ENCODE peak calls at places on chromosomes 4 and X, in ten cellular contexts. I, E, H, S, W, Q, J, K, A and X are unnamed samples.

GRCh38 chr4:59122626-59123025 is 2012.4 kb upstream of the IGFBP7 start:
- DNase-seq in I (no peak), E (no peak), H (no peak), S (no peak), W (no peak), Q (no peak), J (no peak), K (no peak), A (no peak), X (no peak)

GRCh38 chrX:154308108-154308946 is 12.7 kb downstream of the TKTL1 start:
- DNase-seq in I (peak), E (peak), H (peak), S (peak), W (peak), Q (peak), J (peak), K (no peak), A (peak), X (peak)

GRCh38 chr4:94766856-94767255 is 9.1 kb downstream of the BMPR1B start:
- DNase-seq in I (no peak), E (no peak), H (no peak), S (no peak), W (no peak), Q (no peak), J (no peak), K (no peak), A (no peak), X (no peak)

GRCh38 chr4:175560628-175561027 is 251.4 kb downstream of the GPM6A start:
- DNase-seq in I (no peak), E (no peak), H (peak), S (peak), W (no peak), Q (no peak), J (no peak), K (no peak), A (no peak), X (no peak)

GRCh38 chr4:113049421-113050355 is at the start of gene ANK2:
- DNase-seq in I (no peak), E (peak), H (no peak), S (no peak), W (no peak), Q (peak), J (no peak), K (no peak), A (no peak), X (no peak)

GRCh38 chr4:113077611-113078010 is 28.2 kb downstream of the ANK2 start:
- DNase-seq in I (no peak), E (no peak), H (no peak), S (no peak), W (no peak), Q (no peak), J (no peak), K (no peak), A (no peak), X (no peak)

GRCh38 chrX:17546356-17546755 is 171.4 kb downstream of the NHS start:
- DNase-seq in I (no peak), E (no peak), H (no peak), S (no peak), W (no peak), Q (no peak), J (no peak), K (no peak), A (no peak), X (no peak)

GRCh38 chr4:19806865-19807264 is 444.8 kb upstream of the SLIT2 start:
- DNase-seq in I (no peak), E (no peak), H (no peak), S (no peak), W (no peak), Q (no peak), J (no peak), K (no peak), A (no peak), X (no peak)

GRCh38 chrX:111555559-111555958 is 44.1 kb downstream of the SERTM2 start:
- DNase-seq in I (no peak), E (no peak), H (no peak), S (no peak), W (no peak), Q (no peak), J (no peak), K (no peak), A (no peak), X (no peak)

GRCh38 chr4:22099896-22100295 is 151.3 kb upstream of the KCNIP4 start:
- DNase-seq in I (no peak), E (no peak), H (no peak), S (no peak), W (no peak), Q (no peak), J (no peak), K (no peak), A (no peak), X (no peak)

GRCh38 chrX:47228550-47229270 is 4.1 kb upstream of the USP11 start:
- DNase-seq in I (no peak), E (no peak), H (no peak), S (no peak), W (peak), Q (no peak), J (no peak), K (no peak), A (no peak), X (no peak)

GRCh38 chr4:160724063-160724462 is 1439.7 kb downstream of the FSTL5 start:
- DNase-seq in I (no peak), E (no peak), H (no peak), S (no peak), W (no peak), Q (no peak), J (no peak), K (no peak), A (no peak), X (no peak)

GRCh38 chr4:126123933-126124332 is 809.2 kb downstream of the FAT4 start:
- DNase-seq in I (no peak), E (no peak), H (no peak), S (no peak), W (no peak), Q (no peak), J (no peak), K (no peak), A (no peak), X (no peak)

GRCh38 chr4:41442818-41443217 is 95.1 kb upstream of the LIMCH1 start:
- DNase-seq in I (no peak), E (no peak), H (no peak), S (no peak), W (no peak), Q (no peak), J (no peak), K (no peak), A (no peak), X (no peak)

GRCh38 chrX:28988246-28988645 is 401.0 kb downstream of the IL1RAPL1 start:
- DNase-seq in I (no peak), E (no peak), H (no peak), S (no peak), W (no peak), Q (no peak), J (no peak), K (no peak), A (no peak), X (no peak)

GRCh38 chr4:18318682-18319410 is 297.3 kb upstream of the LCORL start:
- DNase-seq in I (peak), E (peak), H (no peak), S (no peak), W (peak), Q (peak), J (no peak), K (no peak), A (no peak), X (no peak)

GRCh38 chr4:89226665-89227572 is 80.7 kb downstream of the GPRIN3 start:
- DNase-seq in I (peak), E (peak), H (peak), S (peak), W (peak), Q (peak), J (peak), K (peak), A (no peak), X (peak)

GRCh38 chrX:130937101-130937500 is 34.1 kb upstream of the ENOX2 start:
- DNase-seq in I (no peak), E (no peak), H (no peak), S (no peak), W (no peak), Q (no peak), J (no peak), K (no peak), A (no peak), X (no peak)

GRCh38 chr4:83067058-83067639 is 32.2 kb downstream of the COPS4 start:
- DNase-seq in I (no peak), E (no peak), H (no peak), S (no peak), W (no peak), Q (no peak), J (no peak), K (no peak), A (no peak), X (no peak)

GRCh38 chr4:21753084-21753760 is 195.3 kb downstream of the KCNIP4 start:
- DNase-seq in I (no peak), E (no peak), H (no peak), S (no peak), W (no peak), Q (no peak), J (no peak), K (no peak), A (no peak), X (no peak)

GRCh38 chr4:1290165-1290977 is 680 bp downstream of the MAEA start:
- DNase-seq in I (no peak), E (peak), H (peak), S (no peak), W (no peak), Q (peak), J (peak), K (no peak), A (peak), X (peak)

GRCh38 chr4:177638871-177639270 is 196.6 kb upstream of the AGA start:
- DNase-seq in I (no peak), E (no peak), H (no peak), S (no peak), W (no peak), Q (no peak), J (no peak), K (no peak), A (no peak), X (no peak)

GRCh38 chr4:26510334-26510705 is 20.0 kb upstream of the CCKAR start:
- DNase-seq in I (no peak), E (no peak), H (no peak), S (no peak), W (no peak), Q (no peak), J (no peak), K (no peak), A (no peak), X (no peak)

GRCh38 chr4:78166582-78166981 is 109.5 kb downstream of the FRAS1 start:
- DNase-seq in I (no peak), E (no peak), H (peak), S (no peak), W (no peak), Q (no peak), J (no peak), K (no peak), A (no peak), X (no peak)

GRCh38 chr4:152540293-152540674 is 4.4 kb upstream of the FBXW7 start:
- DNase-seq in I (no peak), E (no peak), H (no peak), S (no peak), W (no peak), Q (no peak), J (no peak), K (no peak), A (no peak), X (no peak)

GRCh38 chr4:21569638-21570037 is 378.9 kb downstream of the KCNIP4 start:
- DNase-seq in I (no peak), E (no peak), H (no peak), S (no peak), W (no peak), Q (no peak), J (no peak), K (no peak), A (no peak), X (no peak)

GRCh38 chr4:168265327-168265726 is 53.2 kb downstream of the DDX60 start:
- DNase-seq in I (no peak), E (no peak), H (no peak), S (no peak), W (no peak), Q (no peak), J (no peak), K (no peak), A (no peak), X (no peak)

GRCh38 chr4:133565379-133565778 is 416.3 kb downstream of the PCDH10 start:
- DNase-seq in I (no peak), E (no peak), H (no peak), S (no peak), W (no peak), Q (no peak), J (no peak), K (no peak), A (no peak), X (no peak)

GRCh38 chrX:118345045-118345400 is 883 bp upstream of the WDR44 start:
- DNase-seq in I (no peak), E (no peak), H (peak), S (no peak), W (no peak), Q (no peak), J (no peak), K (no peak), A (no peak), X (peak)

GRCh38 chrX:137425273-137425902 is 140.5 kb upstream of the ZIC3 start:
- DNase-seq in I (no peak), E (no peak), H (no peak), S (no peak), W (no peak), Q (no peak), J (no peak), K (no peak), A (no peak), X (no peak)

GRCh38 chr4:2809610-2810180 is 16.8 kb downstream of the SH3BP2 start:
- DNase-seq in I (no peak), E (no peak), H (no peak), S (no peak), W (no peak), Q (no peak), J (no peak), K (no peak), A (no peak), X (no peak)

GRCh38 chrX:9133426-9133825 is 99.5 kb upstream of the FAM9B start:
- DNase-seq in I (no peak), E (no peak), H (no peak), S (no peak), W (no peak), Q (no peak), J (no peak), K (no peak), A (no peak), X (no peak)

GRCh38 chrX:97065066-97065465 is 181.4 kb downstream of the RPA4 start:
- DNase-seq in I (no peak), E (no peak), H (no peak), S (no peak), W (no peak), Q (no peak), J (no peak), K (no peak), A (no peak), X (no peak)

GRCh38 chrX:132022863-132023116 is 312 bp upstream of the STK26 start:
- DNase-seq in I (no peak), E (no peak), H (no peak), S (peak), W (peak), Q (no peak), J (no peak), K (no peak), A (peak), X (no peak)

GRCh38 chr4:137601924-137602323 is 69.6 kb upstream of the PCDH18 start:
- DNase-seq in I (no peak), E (no peak), H (no peak), S (no peak), W (no peak), Q (no peak), J (no peak), K (no peak), A (no peak), X (no peak)

GRCh38 chr4:9765091-9765490 is 16.3 kb upstream of the DRD5 start:
- DNase-seq in I (no peak), E (peak), H (peak), S (no peak), W (no peak), Q (peak), J (no peak), K (no peak), A (no peak), X (peak)

DNA sequence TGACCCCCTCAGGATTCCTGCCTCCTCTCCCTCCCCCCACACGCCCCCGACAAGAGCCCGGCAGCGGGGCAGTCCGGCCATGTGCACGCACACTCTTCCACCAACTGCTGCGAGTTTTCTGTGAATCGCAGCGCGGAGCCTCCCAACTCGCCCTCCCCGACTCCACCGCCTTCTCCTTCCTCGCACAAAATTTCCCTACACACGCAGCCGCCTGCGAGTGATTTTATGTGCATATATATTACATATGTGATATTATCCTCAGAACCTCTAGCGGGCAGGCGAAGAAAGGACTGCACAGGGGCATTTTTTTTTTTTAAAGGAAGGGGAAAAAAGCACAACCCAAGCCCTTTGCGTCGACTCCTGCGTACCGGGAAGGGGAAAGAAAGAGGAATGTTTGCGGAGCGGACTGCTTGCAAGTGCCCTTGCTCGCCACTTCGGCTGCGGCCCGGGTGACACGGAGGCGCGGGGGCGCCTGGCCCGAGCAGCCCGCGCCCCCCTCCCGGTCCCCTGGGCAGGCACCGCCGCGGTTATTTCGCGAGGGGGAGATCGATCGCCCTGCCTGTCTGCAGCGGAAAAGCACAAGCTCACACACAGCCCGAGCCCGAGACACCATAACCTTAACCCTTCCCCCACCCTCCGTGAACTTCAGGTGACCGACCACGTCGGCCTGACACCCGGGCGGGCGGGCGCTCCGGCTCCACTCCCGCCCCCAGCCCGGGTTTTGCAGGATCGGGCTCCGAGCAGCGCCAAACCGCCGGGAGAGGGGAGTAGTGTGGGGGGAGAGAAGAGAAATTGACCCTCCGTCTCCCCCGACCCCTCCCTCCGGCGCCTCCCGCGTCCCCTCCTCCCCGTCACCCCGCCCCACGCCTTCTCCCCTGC is 2.2 kb downstream of the ZNF827 start:
- DNase-seq in I (peak), E (peak), H (peak), S (no peak), W (peak), Q (peak), J (peak), K (peak), A (peak), X (peak)
- TF ChIP-seq POLR2A in I (no peak), E (no peak), H (no peak), S (peak), W (no peak), Q (peak), J (no peak), K (no peak), A (no peak), X (no peak)

DNA sequence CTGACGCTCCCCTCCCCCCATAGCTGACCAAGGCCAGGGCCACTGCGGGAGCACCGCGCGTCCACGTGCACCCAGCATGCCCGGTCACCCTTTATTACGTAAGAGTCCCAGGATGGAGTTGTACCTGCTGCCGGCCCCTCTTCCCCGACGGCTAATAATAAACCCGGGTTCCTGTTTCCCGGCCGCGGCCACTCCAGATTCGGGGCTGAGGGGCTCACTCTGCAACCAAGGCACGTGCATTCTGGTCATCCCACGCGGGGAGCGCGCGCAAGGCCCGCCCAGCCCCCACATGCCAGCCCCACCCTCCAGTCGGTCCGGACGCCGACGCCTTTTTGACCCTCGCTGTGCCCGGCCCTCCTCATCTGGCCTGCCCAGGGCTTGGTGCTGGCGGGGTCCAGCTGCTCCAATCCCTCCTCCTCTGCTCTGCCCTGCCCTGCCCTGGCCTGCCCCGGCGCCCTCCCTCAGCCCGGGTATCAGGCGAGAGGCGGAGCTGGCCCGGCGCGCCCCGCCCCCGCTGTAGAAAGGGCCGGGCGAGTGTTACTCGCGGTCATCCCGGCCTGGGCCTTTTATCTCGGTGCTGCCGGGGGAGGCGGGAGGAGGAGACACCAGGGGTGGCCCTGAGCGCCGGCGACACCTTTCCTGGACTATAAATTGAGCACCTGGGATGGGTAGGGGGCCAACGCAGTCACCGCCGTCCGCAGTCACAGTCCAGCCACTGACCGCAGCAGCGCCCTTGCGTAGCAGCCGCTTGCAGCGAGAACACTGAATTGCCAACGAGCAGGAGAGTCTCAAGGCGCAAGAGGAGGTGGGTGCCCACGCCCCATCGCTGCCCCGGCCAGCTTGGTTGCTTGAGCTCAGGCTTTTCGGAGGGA is 2.6 kb downstream of the MID1IP1 start:
- DNase-seq in I (peak), E (peak), H (peak), S (peak), W (peak), Q (peak), J (peak), K (peak), A (peak), X (peak)
- TF ChIP-seq POLR2A in I (peak), E (peak), H (peak), S (peak), W (peak), Q (peak), J (peak), K (peak), A (peak), X (peak)

GRCh38 chr4:101153653-101154052 is 193.7 kb downstream of the PPP3CA start:
- DNase-seq in I (no peak), E (no peak), H (no peak), S (no peak), W (no peak), Q (no peak), J (no peak), K (no peak), A (no peak), X (no peak)
- TF ChIP-seq POLR2A in I (no peak), E (no peak), H (no peak), S (no peak), W (no peak), Q (no peak), J (no peak), K (no peak), A (no peak), X (no peak)

GRCh38 chrX:135521405-135522131 is 1.1 kb downstream of the INTS6L start:
- DNase-seq in I (peak), E (peak), H (peak), S (peak), W (peak), Q (peak), J (peak), K (peak), A (peak), X (peak)
- TF ChIP-seq POLR2A in I (peak), E (peak), H (peak), S (peak), W (peak), Q (peak), J (peak), K (no peak), A (peak), X (peak)

DNA sequence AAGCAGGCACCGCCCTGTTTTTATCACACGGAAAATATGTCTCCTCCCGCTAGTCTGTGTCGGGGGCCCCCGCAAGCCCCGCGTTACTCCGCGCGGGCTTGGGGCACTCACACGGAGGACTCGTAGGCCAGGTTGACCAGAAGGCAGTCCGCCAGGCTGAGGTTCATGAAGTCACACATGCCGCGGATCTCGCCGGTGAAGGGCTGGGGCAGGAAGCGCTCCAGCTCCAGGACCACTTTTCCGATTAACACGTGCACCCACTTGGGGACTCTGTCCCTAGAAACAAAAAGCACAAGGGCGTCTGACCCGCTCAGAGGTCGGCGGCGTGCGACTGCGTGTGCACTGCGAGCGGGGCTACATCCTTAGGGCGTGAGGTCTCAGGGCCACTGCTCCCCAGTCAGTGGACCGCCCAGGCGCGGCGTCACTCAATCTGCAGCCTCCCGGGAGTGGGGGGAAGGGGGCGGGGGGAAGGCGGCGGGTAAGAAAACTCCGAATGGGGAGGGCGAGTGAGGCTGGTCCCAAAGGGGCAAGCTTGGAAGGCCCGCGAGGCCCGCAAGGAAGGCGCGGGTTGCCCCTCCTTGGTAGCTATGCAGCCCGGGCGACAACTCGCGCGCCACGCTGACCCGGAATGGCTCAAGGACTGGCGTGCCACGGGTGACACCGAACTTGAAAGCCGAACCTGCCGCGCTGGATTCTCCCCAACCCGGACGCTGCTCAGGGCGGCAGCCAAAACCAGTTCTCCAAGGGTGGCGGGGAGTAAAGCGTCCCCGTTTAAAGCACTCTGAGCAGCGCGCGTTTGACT is 722 bp downstream of the NAAA start:
- DNase-seq in I (peak), E (peak), H (peak), S (peak), W (peak), Q (peak), J (peak), K (peak), A (peak), X (peak)
- TF ChIP-seq POLR2A in I (no peak), E (no peak), H (no peak), S (peak), W (no peak), Q (peak), J (no peak), K (no peak), A (no peak), X (peak)